ENCODE peak calls at places on chromosome 2, in seven cellular contexts. P, N, X, B, I, H and K are unnamed samples.

GRCh38 chr2:27929916-27930486 is 39.5 kb downstream of the BABAM2 start:
- DNase-seq in H (no peak), N (no peak), B (no peak), X (no peak), P (peak), I (peak), K (no peak)

GRCh38 chr2:202721621-202722020 is 86.9 kb downstream of the FAM117B start:
- DNase-seq in X (no peak), P (no peak), B (no peak), I (peak), H (no peak), N (no peak), K (no peak)

GRCh38 chr2:207848545-207848928 is 78.8 kb upstream of the FZD5 start:
- DNase-seq in N (no peak), H (no peak), P (no peak), B (no peak), I (peak), X (no peak), K (no peak)

GRCh38 chr2:110157153-110157793 is 41.7 kb upstream of the MALL start:
- DNase-seq in H (no peak), P (peak), X (no peak), N (peak), I (peak), B (no peak), K (no peak)

GRCh38 chr2:172908275-172908674 is 167.4 kb upstream of the MAP3K20 start:
- DNase-seq in B (no peak), X (no peak), N (no peak), P (no peak), H (no peak), I (no peak), K (no peak)

GRCh38 chr2:47401789-47402554 is 984 bp upstream of the MSH2 start:
- DNase-seq in B (no peak), N (no peak), H (no peak), X (no peak), I (no peak), P (no peak), K (peak)

GRCh38 chr2:233799087-233799665 is 21.0 kb downstream of the MROH2A start:
- DNase-seq in N (no peak), B (peak), I (no peak), P (no peak), H (no peak), X (peak), K (no peak)

GRCh38 chr2:61855178-61855523 is 1.3 kb upstream of the FAM161A start:
- DNase-seq in X (no peak), B (no peak), I (peak), N (no peak), H (no peak), P (peak), K (peak)

GRCh38 chr2:234448506-234449169 is 48.2 kb downstream of the ARL4C start:
- DNase-seq in X (no peak), B (no peak), P (no peak), I (no peak), H (no peak), N (no peak), K (no peak)

GRCh38 chr2:238868616-238869292 is 20.9 kb downstream of the TWIST2 start:
- DNase-seq in H (peak), N (peak), P (peak), I (peak), X (peak), B (peak), K (peak)

GRCh38 chr2:107669335-107669734 is 157.4 kb upstream of the RGPD4 start:
- DNase-seq in P (no peak), B (no peak), X (no peak), H (no peak), N (no peak), I (no peak), K (no peak)

GRCh38 chr2:66698879-66699278 is 264.0 kb downstream of the MEIS1 start:
- DNase-seq in B (no peak), I (no peak), X (no peak), N (no peak), H (no peak), P (no peak), K (no peak)
- TF ChIP-seq EP300 in B (no peak), I (no peak), X (no peak), N (no peak), H (no peak), P (no peak), K (no peak)

GRCh38 chr2:177225965-177226360 is 13.4 kb downstream of the HNRNPA3 start:
- DNase-seq in P (no peak), I (no peak), X (no peak), B (no peak), H (no peak), N (no peak), K (no peak)

GRCh38 chr2:177232098-177232704 is 19.6 kb downstream of the HNRNPA3 start:
- DNase-seq in B (no peak), I (no peak), H (no peak), X (no peak), P (no peak), N (no peak), K (no peak)

GRCh38 chr2:177234267-177234666 is 21.7 kb downstream of the HNRNPA3 start:
- DNase-seq in H (no peak), N (no peak), I (no peak), X (no peak), P (no peak), B (no peak), K (no peak)

GRCh38 chr2:177231270-177231669 is 18.7 kb downstream of the HNRNPA3 start:
- DNase-seq in P (no peak), I (no peak), B (no peak), N (no peak), X (no peak), H (no peak), K (no peak)

DNA sequence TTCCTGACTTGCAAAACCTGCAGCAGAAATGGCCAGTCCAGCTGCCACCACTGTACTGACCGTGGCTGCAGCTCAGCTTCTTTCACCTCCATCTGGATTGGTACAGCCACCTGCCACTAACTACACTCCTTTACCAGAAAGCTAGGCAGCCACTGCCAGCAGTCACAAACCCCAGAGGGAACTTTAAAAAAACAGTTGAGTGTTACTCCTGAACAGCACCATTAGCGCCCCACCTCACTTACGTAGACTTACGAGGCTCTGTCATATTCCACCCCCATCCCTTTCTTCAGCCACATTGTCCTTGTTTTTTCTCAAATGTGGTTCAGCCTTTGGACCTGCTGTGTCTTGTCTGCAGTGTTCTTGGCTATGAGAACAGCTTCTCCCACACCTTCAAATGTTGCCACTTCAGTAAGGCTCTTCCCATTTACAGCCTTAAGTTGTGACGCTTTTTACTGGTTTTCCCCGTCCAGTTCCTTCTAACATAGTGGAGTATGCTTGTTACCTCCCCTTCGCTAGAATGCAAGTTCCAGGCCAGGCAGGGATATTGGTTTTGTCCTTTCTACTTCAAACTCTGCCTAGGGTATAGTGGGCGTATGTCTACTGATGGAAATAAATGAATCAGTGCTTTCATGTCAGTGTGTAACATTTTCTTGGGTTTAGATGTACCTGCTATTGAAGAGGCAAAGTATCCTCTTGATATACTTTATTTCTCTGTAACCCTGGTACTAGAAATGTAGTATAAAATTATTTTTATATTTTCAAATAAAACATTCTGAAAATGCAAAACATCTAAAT is 17.1 kb downstream of the HNRNPA3 start:
- DNase-seq in I (no peak), N (no peak), P (no peak), B (no peak), H (no peak), X (no peak), K (no peak)
- TF ChIP-seq POLR2A in I (no peak), N (no peak), P (no peak), B (no peak), H (no peak), X (no peak), K (no peak)

DNA sequence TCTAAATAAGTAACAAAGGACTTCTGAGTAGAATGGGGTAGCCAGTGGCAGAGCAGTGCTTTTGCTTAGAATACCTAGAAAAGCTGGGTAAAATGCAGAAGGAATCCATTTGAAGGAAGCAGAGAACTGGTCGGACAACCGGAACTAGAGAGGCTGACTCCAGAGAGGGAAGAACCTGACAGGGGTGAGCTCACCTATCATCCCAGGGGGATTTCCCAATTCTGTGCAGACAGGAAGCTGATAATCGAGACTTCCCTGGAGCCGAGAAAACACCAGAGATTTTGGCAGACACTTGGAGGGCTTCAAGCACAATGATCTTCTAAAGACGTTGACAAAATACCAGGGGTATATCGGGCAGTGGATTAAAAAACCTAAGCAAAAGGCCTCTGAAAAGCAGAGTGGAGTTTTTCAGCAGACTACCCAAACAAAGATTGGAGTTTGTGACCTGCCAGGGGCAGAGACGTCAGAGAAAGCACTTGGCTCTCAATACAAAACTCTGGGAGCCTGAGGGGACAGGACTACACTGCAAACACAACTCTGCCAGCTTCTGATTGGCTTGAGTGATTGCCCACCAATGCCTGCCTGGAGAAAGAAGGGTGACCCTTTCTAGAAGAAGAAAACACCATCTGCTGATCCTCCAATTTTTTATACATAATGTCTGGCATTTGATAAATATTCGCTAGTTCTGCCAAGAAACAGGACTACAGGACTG is 67.5 kb upstream of the TTN start:
- DNase-seq in X (no peak), B (no peak), I (no peak), P (no peak), N (no peak), H (no peak), K (peak)
- H3K4me3 ChIP-seq in X (no peak), B (no peak), I (no peak), P (no peak), N (no peak), H (no peak), K (no peak)

DNA sequence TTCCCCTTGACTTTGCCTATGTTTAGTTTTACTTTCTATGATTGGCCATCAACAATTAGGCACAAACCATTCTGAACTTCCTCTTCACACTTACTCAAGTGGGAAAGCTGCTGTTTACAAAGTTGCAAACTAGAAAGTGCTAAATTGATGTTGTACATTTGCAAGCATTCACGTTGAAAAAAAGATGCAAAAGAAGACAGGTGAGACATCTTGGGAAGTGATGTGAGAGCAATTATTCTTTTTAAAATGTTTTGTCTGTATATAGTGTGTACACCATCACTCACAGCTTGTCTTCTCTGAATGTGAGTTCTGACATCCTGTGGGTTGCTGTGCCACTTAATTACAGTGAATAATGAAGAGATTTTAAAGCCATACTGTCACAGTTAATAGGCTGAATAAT is 874.1 kb upstream of the LRATD1 start:
- DNase-seq in H (no peak), I (no peak), N (no peak), X (no peak), B (no peak), P (no peak), K (no peak)
- TF ChIP-seq EP300 in H (no peak), I (no peak), N (no peak), X (no peak), B (no peak), P (no peak), K (no peak)

DNA sequence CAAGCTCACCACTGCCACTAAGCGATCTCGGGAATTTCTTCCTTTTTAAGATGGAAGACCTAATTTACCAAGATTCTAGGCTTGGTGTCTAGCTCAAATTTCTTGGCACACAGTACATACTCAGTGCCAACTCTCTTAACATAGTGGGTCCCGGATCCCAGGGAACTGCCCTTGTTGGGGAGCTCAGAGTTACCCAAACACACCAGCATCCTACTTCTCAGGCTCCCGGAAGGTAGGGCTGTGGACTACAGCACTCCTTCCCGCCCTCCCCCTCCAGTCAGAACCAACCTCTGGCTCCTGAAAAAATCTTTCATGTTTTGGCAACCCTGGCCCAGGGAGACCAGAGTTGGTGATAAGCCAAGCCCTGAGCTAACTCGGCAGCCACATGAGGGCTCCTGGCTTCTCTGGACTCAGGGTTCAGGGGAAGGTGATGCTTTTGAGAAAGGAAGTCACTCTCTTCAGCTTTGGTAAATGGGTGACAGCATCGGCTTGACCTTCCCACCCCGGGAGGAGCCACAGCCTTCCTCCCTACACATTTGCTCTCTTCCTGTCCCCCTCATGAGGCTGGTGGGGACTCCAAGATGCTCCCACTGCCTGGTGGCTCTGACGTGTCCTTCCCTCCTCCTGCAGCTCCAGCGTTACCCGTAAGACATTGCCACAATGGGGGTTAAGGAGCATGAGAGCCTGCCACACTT is 8.8 kb downstream of the ODC1 start:
- DNase-seq in I (no peak), N (no peak), P (no peak), H (no peak), X (no peak), B (no peak), K (no peak)
- TF ChIP-seq POLR2A in I (no peak), N (no peak), P (no peak), H (no peak), X (no peak), B (no peak), K (no peak)

GRCh38 chr2:106144621-106145331 is 49.3 kb downstream of the UXS1 start:
- DNase-seq in H (no peak), B (no peak), N (no peak), P (no peak), I (no peak), X (no peak), K (no peak)
- H3K4me3 ChIP-seq in H (no peak), B (no peak), N (no peak), P (no peak), I (no peak), X (no peak), K (no peak)

GRCh38 chr2:152583512-152584188 is 133.6 kb downstream of the PRPF40A start:
- DNase-seq in H (peak), X (no peak), N (no peak), I (no peak), B (no peak), P (no peak), K (no peak)

GRCh38 chr2:152587187-152587947 is 129.9 kb downstream of the PRPF40A start:
- DNase-seq in H (no peak), P (no peak), N (no peak), B (no peak), I (no peak), X (no peak), K (no peak)

GRCh38 chr2:152588911-152589310 is 128.3 kb downstream of the PRPF40A start:
- DNase-seq in X (no peak), P (no peak), I (no peak), H (no peak), B (no peak), N (no peak), K (no peak)

GRCh38 chr2:152584301-152584700 is 133.0 kb downstream of the PRPF40A start:
- DNase-seq in H (no peak), I (no peak), B (no peak), P (no peak), X (no peak), N (no peak), K (no peak)

DNA sequence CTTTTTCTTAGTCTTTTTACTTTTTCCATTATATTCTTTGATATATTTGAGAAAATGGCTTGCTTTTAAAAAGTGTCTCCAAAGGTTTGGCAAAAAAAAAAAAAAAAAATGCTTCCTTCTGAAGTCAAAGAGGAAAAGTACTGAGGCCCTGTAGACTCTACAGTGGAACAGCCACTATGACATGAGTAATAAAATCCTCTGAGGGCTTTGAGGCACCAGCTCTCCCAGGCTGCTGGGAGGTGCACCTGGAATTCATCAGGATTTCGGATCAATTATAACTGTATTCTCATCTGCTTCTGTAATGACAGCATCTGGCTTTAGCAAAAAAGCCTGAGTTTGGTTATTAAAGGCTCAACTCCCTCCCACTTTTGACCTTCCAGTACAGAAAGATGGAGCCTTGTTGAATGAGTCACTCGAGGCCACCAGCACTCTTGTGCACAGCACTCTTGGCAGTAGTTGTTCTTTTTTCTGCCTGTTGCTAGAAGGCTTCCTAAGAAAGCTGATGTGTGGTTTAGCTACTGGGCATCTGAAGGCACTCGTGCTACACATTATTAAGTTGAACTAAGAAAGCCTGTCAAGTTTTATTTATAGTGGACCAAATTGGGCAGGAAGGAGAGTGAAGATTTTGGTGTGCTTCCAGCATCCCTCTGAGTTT is 131.3 kb downstream of the PRPF40A start:
- DNase-seq in P (no peak), X (no peak), N (no peak), B (no peak), H (peak), I (peak), K (no peak)
- TF ChIP-seq EP300 in P (no peak), X (no peak), N (peak), B (no peak), H (no peak), I (no peak), K (no peak)

GRCh38 chr2:190981733-190982132 is 32.2 kb downstream of the STAT1 start:
- DNase-seq in P (no peak), I (no peak), X (no peak), N (no peak), H (no peak), B (no peak), K (no peak)

GRCh38 chr2:190984595-190984994 is 29.4 kb downstream of the STAT1 start:
- DNase-seq in N (no peak), I (no peak), X (no peak), B (no peak), H (no peak), P (no peak), K (no peak)

GRCh38 chr2:190980630-190981214 is 33.2 kb downstream of the STAT1 start:
- DNase-seq in B (no peak), X (no peak), N (no peak), I (no peak), H (no peak), P (no peak), K (no peak)

GRCh38 chr2:190979906-190980629 is 33.9 kb downstream of the STAT1 start:
- DNase-seq in H (no peak), N (peak), P (peak), X (peak), B (no peak), I (no peak), K (peak)

GRCh38 chr2:190982263-190983034 is 31.5 kb downstream of the STAT1 start:
- DNase-seq in H (no peak), N (no peak), B (no peak), P (no peak), I (no peak), X (no peak), K (no peak)
- TF ChIP-seq POLR2A in H (no peak), N (no peak), B (no peak), P (no peak), I (no peak), X (no peak), K (no peak)